ENCODE peak calls at places on chromosomes 3 and 15, in seven cellular contexts. B, X, U, I, Q, V and W are unnamed samples.

GRCh38 chr3:171950373-171950772 is 89.0 kb upstream of the FNDC3B start:
- DNase-seq in B (no peak), X (no peak), U (peak), I (no peak), Q (no peak), V (no peak), W (peak)

GRCh38 chr3:141401584-141402475 is 33.5 kb downstream of the ZBTB38 start:
- DNase-seq in B (peak), X (peak), U (no peak), I (no peak), Q (peak), V (peak), W (no peak)

GRCh38 chr3:100041328-100041749 is 73.0 kb downstream of the FILIP1L start:
- DNase-seq in B (no peak), X (no peak), U (peak), I (peak), Q (peak), V (peak), W (peak)

GRCh38 chr3:71987089-71987735 is 202.3 kb upstream of the PROK2 start:
- DNase-seq in B (no peak), X (no peak), U (peak), I (no peak), Q (no peak), V (peak), W (no peak)

GRCh38 chr3:53225651-53226050 is 30.2 kb downstream of the TKT start:
- DNase-seq in B (no peak), X (no peak), U (no peak), I (no peak), Q (no peak), V (no peak), W (no peak)

GRCh38 chr3:196994056-196994455 is 25.4 kb upstream of the PIGZ start:
- DNase-seq in B (no peak), X (no peak), U (no peak), I (no peak), Q (no peak), V (no peak), W (no peak)

GRCh38 chr3:129345971-129346370 is 67.3 kb downstream of the HMCES start:
- DNase-seq in B (no peak), X (no peak), U (peak), I (no peak), Q (no peak), V (no peak), W (no peak)

GRCh38 chr3:173755161-173755560 is 357.6 kb downstream of the NLGN1 start:
- DNase-seq in B (no peak), X (no peak), U (no peak), I (no peak), Q (no peak), V (no peak), W (no peak)

GRCh38 chr3:41711656-41712055 is 250.2 kb downstream of the ULK4 start:
- DNase-seq in B (no peak), X (no peak), U (peak), I (peak), Q (no peak), V (no peak), W (peak)

GRCh38 chr3:41717591-41718093 is 244.3 kb downstream of the ULK4 start:
- DNase-seq in B (no peak), X (no peak), U (no peak), I (no peak), Q (no peak), V (no peak), W (no peak)

GRCh38 chr3:41710646-41711388 is 251.1 kb downstream of the ULK4 start:
- DNase-seq in B (no peak), X (no peak), U (peak), I (peak), Q (no peak), V (peak), W (peak)

GRCh38 chr3:41716391-41716910 is 245.5 kb downstream of the ULK4 start:
- DNase-seq in B (no peak), X (no peak), U (peak), I (no peak), Q (no peak), V (no peak), W (peak)

GRCh38 chr3:41715376-41715775 is 246.5 kb downstream of the ULK4 start:
- DNase-seq in B (no peak), X (no peak), U (no peak), I (no peak), Q (no peak), V (no peak), W (peak)
- TF ChIP-seq CTCF in B (no peak), X (no peak), U (no peak), I (no peak), Q (no peak), V (no peak), W (no peak)

DNA sequence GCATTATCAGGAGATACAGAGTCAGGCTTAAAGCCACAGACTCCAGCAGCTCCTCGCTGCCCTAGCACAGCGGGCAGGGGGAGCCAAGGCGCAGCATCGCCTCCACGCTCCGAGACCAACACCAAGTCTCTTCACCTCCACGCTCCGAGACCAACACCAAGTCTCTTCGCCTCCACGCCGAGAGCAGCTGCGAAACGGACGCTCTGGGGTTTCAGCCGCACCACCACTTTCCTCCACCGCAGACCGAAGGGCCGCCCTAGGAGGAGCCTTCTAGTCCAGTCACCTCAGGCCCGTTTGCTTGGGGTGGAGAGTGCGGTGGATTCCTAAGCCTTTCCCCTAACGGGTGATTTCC is 678 bp downstream of the DMXL2 start:
- DNase-seq in B (peak), X (peak), U (peak), I (no peak), Q (peak), V (peak), W (peak)
- TF ChIP-seq CTCF in B (no peak), X (no peak), U (peak), I (peak), Q (no peak), V (peak), W (no peak)

GRCh38 chr3:83968386-83968785 is 990.4 kb upstream of the CADM2 start:
- DNase-seq in B (no peak), X (no peak), U (peak), I (no peak), Q (no peak), V (peak), W (no peak)
- TF ChIP-seq CTCF in B (no peak), X (no peak), U (peak), I (no peak), Q (no peak), V (peak), W (no peak)

DNA sequence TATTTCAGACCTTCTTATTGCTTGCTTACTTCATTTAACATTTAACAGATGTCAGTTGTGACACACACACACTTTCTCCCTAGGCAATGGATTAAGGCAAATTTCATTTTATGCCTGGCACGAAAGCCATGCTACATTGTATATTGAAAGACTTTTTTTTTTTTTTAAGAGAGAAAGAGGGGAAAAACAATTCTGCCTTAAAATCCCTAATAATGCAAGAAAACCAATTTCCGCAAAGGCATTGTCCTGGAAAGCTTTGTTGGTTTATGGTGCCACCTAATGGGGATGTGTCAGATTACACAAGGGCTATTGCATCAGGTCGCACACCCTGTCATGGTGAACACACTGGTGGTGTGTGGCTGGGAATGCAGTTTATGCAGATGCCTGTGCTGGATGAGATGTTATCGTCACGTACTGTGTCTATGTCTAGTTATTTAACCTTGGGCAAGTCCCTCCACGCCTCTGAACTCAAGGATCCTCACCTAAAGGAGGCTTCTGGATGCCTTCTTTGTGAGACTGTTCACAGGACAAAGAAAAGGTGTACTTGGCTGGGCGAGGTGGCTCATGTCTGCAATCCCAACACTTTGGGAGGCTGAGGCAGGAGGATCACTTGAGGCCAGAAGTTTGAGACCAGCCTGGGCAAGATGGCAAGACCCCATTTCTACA is 37.3 kb upstream of the RFTN1 start:
- DNase-seq in B (peak), X (peak), U (peak), I (peak), Q (peak), V (peak), W (peak)
- TF ChIP-seq CTCF in B (peak), X (peak), U (peak), I (peak), Q (peak), V (peak), W (peak)

GRCh38 chr3:81451611-81452010 is 309.8 kb downstream of the GBE1 start:
- DNase-seq in B (no peak), X (no peak), U (peak), I (no peak), Q (no peak), V (no peak), W (peak)
- TF ChIP-seq CTCF in B (no peak), X (no peak), U (no peak), I (no peak), Q (no peak), V (no peak), W (no peak)

DNA sequence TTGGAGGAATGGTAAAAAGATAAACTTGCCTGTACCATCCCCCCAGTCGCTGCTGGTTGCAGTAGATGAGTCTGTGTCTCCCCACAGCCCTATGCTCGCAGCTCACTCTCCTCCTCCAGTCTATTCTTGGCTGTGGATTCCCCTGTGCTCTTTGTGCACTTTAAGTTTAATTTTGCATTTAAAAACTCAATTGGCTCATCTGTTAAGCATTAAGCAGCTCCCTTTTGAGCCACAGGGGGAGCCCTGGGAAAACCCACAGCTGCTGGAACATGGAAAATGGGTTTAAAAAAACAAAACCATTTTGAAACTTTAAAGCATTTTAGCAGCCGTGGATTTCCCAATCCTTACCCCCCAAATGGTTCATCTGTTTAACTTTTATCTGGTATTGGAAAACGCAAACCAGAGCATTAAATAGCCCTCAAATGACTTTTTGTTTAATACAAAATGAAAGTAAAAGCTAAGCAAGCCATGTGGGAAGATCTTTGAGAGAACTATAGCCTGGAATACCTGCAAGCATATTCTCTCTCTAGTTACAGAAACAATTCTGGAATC is 536.9 kb downstream of the ZIC1 start:
- DNase-seq in B (peak), X (no peak), U (peak), I (peak), Q (peak), V (peak), W (peak)
- TF ChIP-seq CTCF in B (peak), X (no peak), U (peak), I (peak), Q (peak), V (peak), W (peak)

DNA sequence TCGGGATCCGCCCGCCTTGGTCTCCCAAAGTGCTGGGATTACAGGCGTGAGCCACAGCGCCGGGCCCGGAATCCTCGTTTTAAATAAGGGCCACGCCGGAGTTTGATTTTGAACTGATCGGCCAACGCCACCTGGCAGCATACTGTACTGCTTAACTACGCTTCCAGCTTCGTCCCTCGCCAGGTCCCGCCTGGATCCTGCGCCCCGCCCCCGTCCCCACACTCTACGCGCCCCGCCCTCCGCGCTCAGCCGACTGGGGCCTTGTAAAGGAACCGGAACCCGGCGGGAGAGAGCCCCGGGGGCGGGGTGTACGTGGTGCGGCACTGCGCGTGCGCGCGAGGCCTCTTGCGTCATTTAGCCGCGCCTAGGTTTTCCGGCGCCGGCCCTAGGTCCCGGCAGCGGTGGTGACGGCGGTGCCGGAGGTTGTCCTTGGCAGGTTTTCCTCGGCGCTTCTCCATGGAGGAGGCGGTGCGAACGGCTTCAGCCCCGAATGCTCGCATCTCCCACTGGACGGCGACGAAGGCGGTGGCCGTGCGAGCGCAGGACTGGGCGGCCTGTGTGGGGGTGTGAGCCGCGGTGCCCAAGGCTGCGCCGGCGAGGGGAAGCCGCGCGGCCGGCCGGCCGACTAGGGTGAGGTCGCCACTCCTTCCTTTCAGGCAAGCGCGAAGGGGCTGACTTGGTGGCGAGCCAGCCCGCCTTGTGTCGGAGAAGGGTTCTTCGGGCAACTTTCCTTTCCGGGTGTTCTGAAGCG is at the start of gene NIPA2:
- DNase-seq in B (peak), X (peak), U (peak), I (peak), Q (peak), V (peak), W (peak)
- TF ChIP-seq CTCF in B (peak), X (no peak), U (no peak), I (no peak), Q (peak), V (no peak), W (no peak)

GRCh38 chr3:43893721-43894120 is 203.0 kb downstream of the ABHD5 start:
- DNase-seq in B (peak), X (no peak), U (no peak), I (no peak), Q (no peak), V (peak), W (peak)

GRCh38 chr3:43892061-43892460 is 201.3 kb downstream of the ABHD5 start:
- DNase-seq in B (peak), X (no peak), U (no peak), I (no peak), Q (no peak), V (no peak), W (no peak)

GRCh38 chr3:43892535-43892934 is 201.8 kb downstream of the ABHD5 start:
- DNase-seq in B (peak), X (no peak), U (no peak), I (no peak), Q (no peak), V (no peak), W (no peak)

GRCh38 chr3:43895573-43895972 is 204.8 kb downstream of the ABHD5 start:
- DNase-seq in B (no peak), X (no peak), U (no peak), I (no peak), Q (no peak), V (no peak), W (no peak)

DNA sequence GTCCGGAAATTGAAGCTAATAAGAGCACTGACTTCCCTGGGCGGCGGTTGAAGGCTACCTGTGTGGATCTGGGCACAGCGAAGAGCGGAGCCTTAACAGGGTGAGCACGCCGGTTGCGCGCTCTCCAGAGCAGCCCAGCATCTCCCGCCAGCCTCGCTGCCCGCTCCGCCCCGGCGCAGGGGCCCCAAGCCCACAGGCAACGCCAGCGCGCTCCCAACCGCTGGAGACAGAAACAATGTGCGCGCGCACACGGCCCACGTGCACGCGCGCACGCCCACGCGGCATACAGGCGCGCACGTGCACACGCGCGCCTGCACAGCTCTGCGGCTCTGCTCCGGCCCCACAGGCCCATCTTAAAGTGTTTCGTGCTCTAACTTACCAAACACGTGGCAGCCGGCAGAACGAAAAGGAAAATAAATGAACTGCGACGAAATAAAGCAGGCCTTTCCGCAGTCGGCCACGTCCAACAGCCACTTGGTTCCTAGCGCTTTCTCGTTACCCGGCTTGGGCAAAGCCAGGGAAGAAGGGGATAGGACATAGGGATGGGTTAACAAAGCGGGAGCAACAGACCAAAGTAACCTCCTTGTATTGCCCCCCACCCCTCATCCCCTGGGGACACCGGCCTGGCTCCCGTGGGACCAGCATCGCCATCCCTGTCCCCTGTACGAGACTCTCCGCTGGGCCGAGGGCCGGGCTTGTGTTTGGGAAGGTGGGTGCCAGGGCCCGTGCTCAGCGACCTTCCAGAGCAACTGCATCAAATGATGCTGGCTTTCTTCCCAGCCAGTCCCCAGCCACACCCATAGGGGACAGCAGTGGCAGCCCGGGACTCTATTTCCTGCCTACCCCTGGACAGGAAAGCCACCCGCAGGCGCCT is 203.7 kb downstream of the ABHD5 start:
- DNase-seq in B (peak), X (peak), U (peak), I (no peak), Q (peak), V (peak), W (peak)
- TF ChIP-seq CTCF in B (no peak), X (no peak), U (no peak), I (no peak), Q (no peak), V (no peak), W (no peak)

GRCh38 chr3:149843502-149843901 is 30.5 kb downstream of the RNF13 start:
- DNase-seq in B (no peak), X (no peak), U (no peak), I (no peak), Q (no peak), V (no peak), W (no peak)
- TF ChIP-seq CTCF in B (no peak), X (no peak), U (no peak), I (no peak), Q (no peak), V (no peak), W (no peak)